ENCODE peak calls at places on chromosomes 6 and 20, in ten cellular contexts. One of them, this sample, is unnamed. For H3K9me3, the result is how much of the 10 kb centered on the place peaks cover.

GRCh38 chr6:155450194-155450593 is 5.4 kb downstream of the NOX3 start:
- DNase-seq in sigmoid colon: no peak
- DNase-seq in ovary: no peak
- DNase-seq in K562: no peak
- DNase-seq in esophagus muscularis mucosa: no peak
- DNase-seq in A549: no peak
- DNase-seq in H1: no peak
- DNase-seq in transverse colon: no peak
- DNase-seq in suprapubic skin: no peak
- DNase-seq in stomach: no peak
- DNase-seq in this sample: no peak

GRCh38 chr6:82247634-82248232 is at the start of gene IBTK:
- DNase-seq in suprapubic skin: peak
- DNase-seq in sigmoid colon: peak
- DNase-seq in stomach: peak
- DNase-seq in H1: peak
- DNase-seq in transverse colon: peak
- DNase-seq in ovary: peak
- DNase-seq in esophagus muscularis mucosa: peak
- DNase-seq in A549: peak
- DNase-seq in K562: peak
- DNase-seq in this sample: peak

GRCh38 chr20:63350196-63350595 is 11.0 kb downstream of the CHRNA4 start:
- DNase-seq in suprapubic skin: no peak
- DNase-seq in sigmoid colon: no peak
- DNase-seq in A549: no peak
- DNase-seq in stomach: no peak
- DNase-seq in H1: no peak
- DNase-seq in ovary: no peak
- DNase-seq in K562: no peak
- DNase-seq in esophagus muscularis mucosa: no peak
- DNase-seq in transverse colon: no peak
- DNase-seq in this sample: no peak

GRCh38 chr6:137767931-137768690 is 98.9 kb upstream of the TNFAIP3 start:
- DNase-seq in K562: peak
- DNase-seq in sigmoid colon: no peak
- DNase-seq in H1: no peak
- DNase-seq in A549: no peak
- DNase-seq in esophagus muscularis mucosa: peak
- DNase-seq in suprapubic skin: no peak
- DNase-seq in stomach: no peak
- DNase-seq in ovary: no peak
- DNase-seq in transverse colon: no peak
- DNase-seq in this sample: no peak

GRCh38 chr6:41767112-41767946 is 12.4 kb downstream of the FRS3 start:
- DNase-seq in sigmoid colon: peak
- DNase-seq in ovary: no peak
- DNase-seq in K562: peak
- DNase-seq in suprapubic skin: no peak
- DNase-seq in H1: no peak
- DNase-seq in esophagus muscularis mucosa: no peak
- DNase-seq in stomach: peak
- DNase-seq in A549: peak
- DNase-seq in transverse colon: peak
- DNase-seq in this sample: no peak

GRCh38 chr6:12371641-12372146 is 81.5 kb downstream of the EDN1 start:
- DNase-seq in suprapubic skin: no peak
- DNase-seq in stomach: no peak
- DNase-seq in K562: no peak
- DNase-seq in transverse colon: no peak
- DNase-seq in sigmoid colon: no peak
- DNase-seq in esophagus muscularis mucosa: no peak
- DNase-seq in H1: no peak
- DNase-seq in ovary: no peak
- DNase-seq in A549: peak
- DNase-seq in this sample: no peak

GRCh38 chr6:127893541-127893940 is 7.3 kb downstream of the THEMIS start:
- DNase-seq in stomach: no peak
- DNase-seq in sigmoid colon: no peak
- DNase-seq in ovary: no peak
- DNase-seq in esophagus muscularis mucosa: no peak
- DNase-seq in A549: no peak
- DNase-seq in transverse colon: no peak
- DNase-seq in H1: no peak
- DNase-seq in K562: no peak
- DNase-seq in suprapubic skin: no peak
- DNase-seq in this sample: no peak

GRCh38 chr6:36130672-36131516 is 581 bp downstream of the MAPK13 start:
- DNase-seq in A549: no peak
- DNase-seq in transverse colon: peak
- DNase-seq in esophagus muscularis mucosa: no peak
- DNase-seq in K562: no peak
- DNase-seq in ovary: peak
- DNase-seq in stomach: peak
- DNase-seq in sigmoid colon: peak
- DNase-seq in suprapubic skin: peak
- DNase-seq in H1: peak
- DNase-seq in this sample: no peak

GRCh38 chr6:144286503-144287393 is 1.6 kb downstream of the UTRN start:
- DNase-seq in K562: peak
- DNase-seq in esophagus muscularis mucosa: no peak
- DNase-seq in H1: peak
- DNase-seq in suprapubic skin: peak
- DNase-seq in ovary: peak
- DNase-seq in sigmoid colon: peak
- DNase-seq in A549: peak
- DNase-seq in transverse colon: peak
- DNase-seq in stomach: peak
- DNase-seq in this sample: peak

GRCh38 chr20:12023169-12023795 is 105.6 kb downstream of the BTBD3 start:
- DNase-seq in transverse colon: no peak
- DNase-seq in H1: no peak
- DNase-seq in A549: no peak
- DNase-seq in ovary: no peak
- DNase-seq in stomach: no peak
- DNase-seq in esophagus muscularis mucosa: peak
- DNase-seq in K562: no peak
- DNase-seq in sigmoid colon: no peak
- DNase-seq in suprapubic skin: no peak
- DNase-seq in this sample: no peak

GRCh38 chr20:63121246-63121645 is 94.7 kb downstream of the YTHDF1 start:
- DNase-seq in K562: no peak
- DNase-seq in transverse colon: no peak
- DNase-seq in sigmoid colon: peak
- DNase-seq in stomach: no peak
- DNase-seq in esophagus muscularis mucosa: no peak
- DNase-seq in suprapubic skin: no peak
- DNase-seq in A549: no peak
- DNase-seq in H1: no peak
- DNase-seq in ovary: no peak
- DNase-seq in this sample: no peak

GRCh38 chr6:113211185-113211584 is 646.0 kb upstream of the MARCKS start:
- DNase-seq in suprapubic skin: no peak
- DNase-seq in esophagus muscularis mucosa: no peak
- DNase-seq in transverse colon: no peak
- DNase-seq in ovary: no peak
- DNase-seq in stomach: no peak
- DNase-seq in A549: no peak
- DNase-seq in H1: no peak
- DNase-seq in sigmoid colon: no peak
- DNase-seq in K562: no peak
- DNase-seq in this sample: no peak

GRCh38 chr20:34907616-34908469 is 31.4 kb downstream of the ACSS2 start:
- DNase-seq in transverse colon: peak
- DNase-seq in ovary: peak
- DNase-seq in K562: peak
- DNase-seq in stomach: peak
- DNase-seq in esophagus muscularis mucosa: no peak
- DNase-seq in A549: peak
- DNase-seq in H1: no peak
- DNase-seq in sigmoid colon: no peak
- DNase-seq in suprapubic skin: no peak
- DNase-seq in this sample: no peak

GRCh38 chr6:87172292-87172691 is 16.9 kb downstream of the ZNF292 start:
- DNase-seq in suprapubic skin: no peak
- DNase-seq in K562: no peak
- DNase-seq in sigmoid colon: no peak
- DNase-seq in A549: no peak
- DNase-seq in stomach: no peak
- DNase-seq in H1: no peak
- DNase-seq in transverse colon: no peak
- DNase-seq in ovary: no peak
- DNase-seq in esophagus muscularis mucosa: no peak
- DNase-seq in this sample: no peak

GRCh38 chr6:156686429-156686939 is 90.7 kb upstream of the ARID1B start:
- DNase-seq in K562: no peak
- DNase-seq in ovary: no peak
- DNase-seq in suprapubic skin: peak
- DNase-seq in transverse colon: peak
- DNase-seq in esophagus muscularis mucosa: no peak
- DNase-seq in A549: peak
- DNase-seq in stomach: peak
- DNase-seq in sigmoid colon: peak
- DNase-seq in H1: no peak
- DNase-seq in this sample: peak

DNA sequence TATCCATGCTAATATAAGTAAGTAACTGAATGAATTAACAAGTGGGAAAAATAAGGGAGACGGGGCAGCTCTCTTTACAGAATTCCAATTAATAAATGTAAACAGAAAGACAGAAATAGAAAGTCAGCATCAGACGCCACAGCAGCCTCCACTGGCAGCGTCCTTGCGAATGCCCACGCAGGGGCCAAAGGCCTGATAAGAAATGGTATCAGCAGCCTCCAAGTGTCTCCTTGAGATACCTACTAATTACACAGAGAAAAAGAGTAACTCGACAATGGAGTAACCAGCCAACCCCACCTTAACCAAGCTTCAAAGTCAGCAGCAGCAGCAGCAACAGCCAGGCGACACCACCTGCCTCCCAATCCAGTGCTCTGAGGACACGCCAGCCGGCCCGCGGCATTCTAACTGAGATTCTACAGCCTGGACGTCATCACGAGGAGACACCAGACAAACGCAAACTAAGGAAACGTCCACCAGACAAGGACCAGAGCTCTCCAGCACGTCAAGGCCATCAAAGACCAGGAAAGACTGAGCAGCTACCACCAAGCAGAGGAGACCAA is 78.8 kb downstream of the TAF4 start:
- DNase-seq in H1: no peak
- DNase-seq in K562: no peak
- DNase-seq in ovary: peak
- DNase-seq in transverse colon: no peak
- DNase-seq in suprapubic skin: no peak
- DNase-seq in esophagus muscularis mucosa: no peak
- DNase-seq in stomach: no peak
- DNase-seq in sigmoid colon: no peak
- DNase-seq in A549: no peak
- DNase-seq in this sample: no peak
- H3K9me3 ChIP-seq in H1: under half
- H3K9me3 ChIP-seq in K562: under half
- H3K9me3 ChIP-seq in ovary: under half
- H3K9me3 ChIP-seq in transverse colon: under half
- H3K9me3 ChIP-seq in suprapubic skin: under half
- H3K9me3 ChIP-seq in esophagus muscularis mucosa: under half
- H3K9me3 ChIP-seq in stomach: under half
- H3K9me3 ChIP-seq in sigmoid colon: under half
- H3K9me3 ChIP-seq in A549: under half
- H3K9me3 ChIP-seq in this sample: under half

DNA sequence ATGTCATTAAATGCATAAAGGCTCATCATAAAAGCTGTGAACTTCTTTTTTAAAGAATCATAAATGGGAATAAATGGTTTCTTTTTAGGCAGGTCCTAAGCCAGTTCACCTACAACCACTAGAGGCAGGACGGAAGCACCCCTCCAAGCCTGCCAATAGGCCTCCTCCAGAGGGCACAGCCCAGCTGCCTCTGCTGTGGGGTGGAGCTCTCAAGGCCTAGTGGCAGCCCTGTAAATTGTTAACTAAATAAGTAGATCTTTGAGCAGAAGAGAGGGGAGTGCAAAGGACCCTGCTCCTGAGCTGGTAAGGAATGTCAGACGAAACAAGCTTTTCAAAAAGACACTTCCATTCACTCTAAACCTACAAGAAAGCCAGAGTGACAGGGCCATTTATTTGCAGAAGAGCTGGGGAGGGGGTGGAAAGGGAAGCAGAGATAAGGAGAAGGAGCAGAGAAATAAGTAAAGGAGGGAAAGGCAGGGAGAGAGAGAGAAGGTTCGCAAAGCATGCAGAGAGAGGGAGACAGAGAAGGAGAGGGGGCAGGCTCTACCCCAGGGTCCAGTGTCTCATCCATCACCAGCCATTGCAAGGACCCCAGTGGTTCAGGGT is 18.0 kb upstream of the MAFB start:
- DNase-seq in K562: no peak
- DNase-seq in ovary: no peak
- DNase-seq in suprapubic skin: no peak
- DNase-seq in transverse colon: no peak
- DNase-seq in stomach: no peak
- DNase-seq in sigmoid colon: no peak
- DNase-seq in A549: peak
- DNase-seq in H1: peak
- DNase-seq in esophagus muscularis mucosa: no peak
- DNase-seq in this sample: no peak
- TF ChIP-seq EP300 in K562: no peak
- TF ChIP-seq EP300 in ovary: no peak
- TF ChIP-seq EP300 in suprapubic skin: no peak
- TF ChIP-seq EP300 in transverse colon: no peak
- TF ChIP-seq EP300 in stomach: no peak
- TF ChIP-seq EP300 in sigmoid colon: no peak
- TF ChIP-seq EP300 in A549: no peak
- TF ChIP-seq EP300 in H1: no peak
- TF ChIP-seq EP300 in esophagus muscularis mucosa: no peak
- TF ChIP-seq EP300 in this sample: no peak

DNA sequence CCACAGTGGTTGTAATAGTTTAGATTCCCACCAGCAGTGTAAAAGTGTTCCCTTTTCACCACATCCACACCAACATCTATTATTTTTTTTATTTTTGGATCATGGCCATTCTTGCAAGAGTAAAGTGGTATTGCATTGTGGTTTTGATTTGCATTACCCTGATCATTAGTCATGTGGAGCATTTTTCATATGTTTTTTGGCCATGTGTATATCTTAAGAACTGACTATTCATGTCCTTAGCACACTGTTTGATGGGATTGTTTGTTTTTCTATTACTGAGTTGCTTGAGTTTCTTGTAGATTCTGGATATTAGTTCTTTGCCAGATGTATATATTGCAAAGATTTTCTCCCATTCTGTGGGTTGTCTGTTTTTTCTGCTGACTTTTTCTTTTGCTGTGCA is 820.1 kb downstream of the TENT5A start:
- DNase-seq in A549: no peak
- DNase-seq in transverse colon: no peak
- DNase-seq in ovary: no peak
- DNase-seq in H1: no peak
- DNase-seq in sigmoid colon: no peak
- DNase-seq in stomach: no peak
- DNase-seq in suprapubic skin: no peak
- DNase-seq in esophagus muscularis mucosa: no peak
- DNase-seq in K562: no peak
- DNase-seq in this sample: no peak
- H3K9me3 ChIP-seq in A549: under half
- H3K9me3 ChIP-seq in transverse colon: under half
- H3K9me3 ChIP-seq in ovary: under half
- H3K9me3 ChIP-seq in H1: under half
- H3K9me3 ChIP-seq in sigmoid colon: under half
- H3K9me3 ChIP-seq in stomach: under half
- H3K9me3 ChIP-seq in suprapubic skin: under half
- H3K9me3 ChIP-seq in esophagus muscularis mucosa: under half
- H3K9me3 ChIP-seq in K562: under half
- H3K9me3 ChIP-seq in this sample: under half

GRCh38 chr6:15770347-15771143 is 107.7 kb upstream of the DTNBP1 start:
- DNase-seq in H1: no peak
- DNase-seq in stomach: no peak
- DNase-seq in esophagus muscularis mucosa: no peak
- DNase-seq in K562: peak
- DNase-seq in suprapubic skin: no peak
- DNase-seq in transverse colon: no peak
- DNase-seq in ovary: no peak
- DNase-seq in A549: no peak
- DNase-seq in sigmoid colon: no peak
- DNase-seq in this sample: no peak
- TF ChIP-seq EP300 in H1: no peak
- TF ChIP-seq EP300 in stomach: no peak
- TF ChIP-seq EP300 in esophagus muscularis mucosa: no peak
- TF ChIP-seq EP300 in K562: no peak
- TF ChIP-seq EP300 in suprapubic skin: no peak
- TF ChIP-seq EP300 in transverse colon: no peak
- TF ChIP-seq EP300 in ovary: no peak
- TF ChIP-seq EP300 in A549: no peak
- TF ChIP-seq EP300 in sigmoid colon: no peak
- TF ChIP-seq EP300 in this sample: no peak

This sample was measured in tibial nerve.